ENCODE peak calls at places on chromosomes 11 and 22, in five cellular contexts. C, F, N, Q and R are unnamed samples.

GRCh38 chr22:23276656-23277582 is 96.6 kb downstream of the BCR start:
- DNase-seq in C (no peak), F (no peak), N (no peak), Q (no peak), R (no peak)

GRCh38 chr11:105935791-105936190 is 86.2 kb downstream of the MSANTD4 start:
- DNase-seq in C (no peak), F (no peak), N (peak), Q (no peak), R (no peak)

GRCh38 chr11:15227011-15227410 is 112.3 kb downstream of the INSC start:
- DNase-seq in C (no peak), F (no peak), N (no peak), Q (no peak), R (no peak)

GRCh38 chr22:42683599-42684283 is 34.5 kb upstream of the CYB5R3 start:
- DNase-seq in C (peak), F (no peak), N (no peak), Q (peak), R (no peak)

GRCh38 chr11:72594493-72595291 is 79.5 kb downstream of the PDE2A start:
- DNase-seq in C (no peak), F (no peak), N (no peak), Q (no peak), R (no peak)

GRCh38 chr11:111388842-111389241 is 9.8 kb upstream of the POU2AF1 start:
- DNase-seq in C (no peak), F (no peak), N (no peak), Q (no peak), R (no peak)

GRCh38 chr11:44876194-44876723 is 74.4 kb downstream of the TP53I11 start:
- DNase-seq in C (no peak), F (no peak), N (no peak), Q (no peak), R (no peak)

GRCh38 chr11:115981814-115982471 is 477.7 kb upstream of the CADM1 start:
- DNase-seq in C (no peak), F (no peak), N (no peak), Q (no peak), R (no peak)

GRCh38 chr11:58949184-58949583 is 9.9 kb downstream of the GLYATL1 start:
- DNase-seq in C (no peak), F (no peak), N (no peak), Q (no peak), R (no peak)

GRCh38 chr11:10407055-10407454 is 48.0 kb upstream of the AMPD3 start:
- DNase-seq in C (no peak), F (no peak), N (peak), Q (no peak), R (no peak)

GRCh38 chr11:95372097-95372656 is 141.2 kb upstream of the SESN3 start:
- DNase-seq in C (no peak), F (no peak), N (no peak), Q (no peak), R (no peak)

GRCh38 chr11:93024376-93024775 is 54.9 kb downstream of the MTNR1B start:
- DNase-seq in C (no peak), F (no peak), N (peak), Q (no peak), R (no peak)

GRCh38 chr11:721913-722811 is 16.1 kb downstream of the EPS8L2 start:
- DNase-seq in C (no peak), F (no peak), N (no peak), Q (no peak), R (peak)

GRCh38 chr11:13663631-13664071 is 4.8 kb upstream of the FAR1 start:
- DNase-seq in C (no peak), F (no peak), N (peak), Q (no peak), R (no peak)

GRCh38 chr11:103749158-103749557 is 287.3 kb upstream of the DDI1 start:
- DNase-seq in C (no peak), F (no peak), N (peak), Q (no peak), R (no peak)

GRCh38 chr11:124876818-124877630 is 11.8 kb downstream of the ROBO3 start:
- DNase-seq in C (peak), F (no peak), N (no peak), Q (no peak), R (no peak)

GRCh38 chr22:27835446-27835845 is 33.9 kb upstream of the MN1 start:
- DNase-seq in C (no peak), F (no peak), N (peak), Q (no peak), R (no peak)

GRCh38 chr22:25134028-25134427 is 65.6 kb upstream of the CRYBB3 start:
- DNase-seq in C (no peak), F (peak), N (no peak), Q (no peak), R (no peak)

GRCh38 chr11:125667151-125667550 is 13.5 kb downstream of the ACRV1 start:
- DNase-seq in C (no peak), F (no peak), N (no peak), Q (no peak), R (no peak)

GRCh38 chr11:64675417-64676252 is 47.4 kb downstream of the NRXN2 start:
- DNase-seq in C (peak), F (peak), N (peak), Q (peak), R (peak)

GRCh38 chr11:46277623-46278386 is at the start of gene CREB3L1:
- DNase-seq in C (peak), F (no peak), N (no peak), Q (no peak), R (peak)

GRCh38 chr11:11265994-11266606 is 87.0 kb downstream of the CSNK2A3 start:
- DNase-seq in C (no peak), F (no peak), N (peak), Q (peak), R (peak)

GRCh38 chr11:80197155-80197554 is 756.3 kb upstream of the TENM4 start:
- DNase-seq in C (no peak), F (no peak), N (no peak), Q (no peak), R (no peak)

GRCh38 chr22:38110008-38110862 is at the start of gene BAIAP2L2:
- DNase-seq in C (no peak), F (no peak), N (no peak), Q (no peak), R (peak)

GRCh38 chr11:47514825-47515647 is 37.9 kb downstream of the CELF1 start:
- DNase-seq in C (no peak), F (no peak), N (peak), Q (no peak), R (no peak)

GRCh38 chr22:43269325-43270040 is 73.7 kb downstream of the SCUBE1 start:
- DNase-seq in C (no peak), F (no peak), N (no peak), Q (no peak), R (no peak)

GRCh38 chr11:116879789-116880402 is 42.5 kb upstream of the APOA1 start:
- DNase-seq in C (no peak), F (no peak), N (peak), Q (no peak), R (no peak)

GRCh38 chr22:29275167-29275566 is 7.1 kb downstream of the EWSR1 start:
- DNase-seq in C (no peak), F (no peak), N (no peak), Q (no peak), R (no peak)

GRCh38 chr11:67491276-67492068 is 8.6 kb downstream of the AIP start:
- DNase-seq in C (no peak), F (no peak), N (no peak), Q (no peak), R (no peak)

GRCh38 chr22:20464096-20464614 is 26.5 kb upstream of the SCARF2 start:
- DNase-seq in C (no peak), F (no peak), N (no peak), Q (no peak), R (no peak)

GRCh38 chr11:108871152-108871551 is 206.3 kb downstream of the DDX10 start:
- DNase-seq in C (peak), F (peak), N (peak), Q (no peak), R (no peak)

GRCh38 chr11:108592591-108593213 is 866 bp downstream of the EXPH5 start:
- DNase-seq in C (peak), F (no peak), N (no peak), Q (no peak), R (peak)

GRCh38 chr11:71999360-71999759 is 651 bp downstream of the IL18BP start:
- DNase-seq in C (peak), F (no peak), N (peak), Q (no peak), R (no peak)

GRCh38 chr11:3148255-3148989 is 16.7 kb downstream of the OSBPL5 start:
- DNase-seq in C (no peak), F (no peak), N (no peak), Q (no peak), R (peak)
- TF ChIP-seq POLR2A in C (no peak), F (no peak), N (no peak), Q (no peak), R (no peak)

GRCh38 chr11:70829160-70829899 is 423.0 kb downstream of the SHANK2 start:
- DNase-seq in C (no peak), F (no peak), N (no peak), Q (no peak), R (peak)
- H3K27ac ChIP-seq in C (no peak), F (no peak), N (no peak), Q (no peak), R (no peak)

DNA sequence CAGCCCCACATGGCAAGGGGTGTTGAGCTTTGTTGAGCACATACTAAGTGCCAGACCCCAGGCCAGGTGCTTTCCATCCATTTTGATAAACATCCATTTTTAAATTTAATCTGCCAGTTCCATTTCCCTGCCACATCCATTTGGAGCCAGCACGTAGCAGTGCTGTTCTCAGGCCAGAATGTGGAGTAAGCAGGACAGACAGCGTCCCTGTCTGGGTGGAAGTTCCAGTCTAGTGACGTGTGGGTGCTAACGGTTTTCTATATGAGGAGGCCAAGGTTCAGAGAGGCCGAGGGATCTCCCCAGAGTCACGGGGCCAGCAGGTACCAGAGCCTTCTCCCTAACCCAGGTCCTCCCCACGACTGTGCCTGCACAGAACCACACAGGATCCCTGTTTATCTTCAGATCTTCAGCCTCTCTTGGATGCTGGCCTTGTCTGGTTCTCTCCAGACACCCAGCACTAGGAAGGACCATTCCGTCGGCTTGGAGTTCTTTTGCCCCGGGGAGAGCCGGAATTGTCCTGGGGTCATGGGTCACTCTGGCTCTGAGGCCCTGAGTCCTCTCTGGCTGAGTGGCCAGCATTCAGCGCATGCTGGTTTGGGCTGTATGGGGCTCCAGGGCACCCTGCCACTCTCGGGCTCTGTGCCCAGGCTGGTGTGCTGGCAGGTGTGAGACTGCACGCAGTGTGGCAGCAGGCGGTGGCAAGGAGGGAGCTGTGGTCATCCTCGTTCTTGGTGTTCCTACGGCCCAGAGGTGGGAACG is 63.6 kb upstream of the PPARA start:
- DNase-seq in C (no peak), F (peak), N (peak), Q (peak), R (peak)
- H3K4me3 ChIP-seq in C (peak), F (no peak), N (no peak), Q (peak), R (peak)

DNA sequence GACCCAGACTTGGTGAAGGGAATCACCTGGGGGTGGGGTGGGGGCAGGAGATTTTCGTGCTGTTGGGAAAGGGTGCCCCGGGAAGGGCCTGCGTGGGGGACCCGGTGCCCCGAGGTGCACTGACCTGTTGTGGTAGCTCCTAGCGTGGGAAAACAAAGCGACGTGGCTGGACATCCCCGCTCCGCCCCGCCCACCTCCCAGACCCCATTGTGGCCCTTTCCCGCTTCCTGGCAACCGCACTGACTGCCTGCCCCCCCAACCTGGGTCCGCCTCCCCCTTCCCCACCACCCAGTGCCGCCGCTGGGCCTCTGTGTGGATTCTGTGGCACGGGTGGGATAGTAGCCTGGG is 2.5 kb upstream of the TYMP start:
- DNase-seq in C (no peak), F (no peak), N (no peak), Q (no peak), R (peak)
- TF ChIP-seq POLR2A in C (no peak), F (no peak), N (no peak), Q (no peak), R (no peak)